ENCODE peak calls at places on chromosomes 2 and 18, in nine cellular contexts. D is sigmoid colon, E is spleen, K is breast epithelium, R is suprapubic skin, Q is H1, H is GM12891, X is stomach, A is K562. N is an unnamed sample.

GRCh38 chr2:108396845-108397244 is 19.1 kb downstream of the SULT1C4 start:
- DNase-seq in A (no peak), D (no peak), X (no peak), K (no peak), Q (no peak), E (no peak), R (no peak), H (no peak), N (no peak)

GRCh38 chr18:49725809-49726514 is 87.4 kb downstream of the ACAA2 start:
- DNase-seq in D (peak), E (no peak), Q (peak), H (no peak), K (no peak), X (no peak), A (peak), R (peak), N (no peak)

GRCh38 chr18:8260319-8260718 is 348.9 kb upstream of the RAB12 start:
- DNase-seq in A (no peak), E (no peak), X (no peak), R (no peak), H (no peak), D (no peak), Q (no peak), K (no peak), N (no peak)

GRCh38 chr2:44233450-44234128 is 41.7 kb upstream of the SLC3A1 start:
- DNase-seq in H (no peak), R (no peak), Q (no peak), E (no peak), X (no peak), A (no peak), K (no peak), D (no peak), N (no peak)

GRCh38 chr2:136238552-136239346 is 120.8 kb upstream of the CXCR4 start:
- DNase-seq in Q (no peak), E (no peak), R (no peak), X (no peak), H (no peak), D (no peak), A (no peak), K (no peak), N (no peak)

GRCh38 chr2:47179325-47179724 is 24.2 kb upstream of the STPG4 start:
- DNase-seq in D (no peak), E (no peak), K (no peak), H (no peak), R (no peak), A (no peak), Q (no peak), X (no peak), N (no peak)

GRCh38 chr2:157257312-157258252 is at the start of gene GALNT5:
- DNase-seq in A (peak), X (peak), Q (peak), R (no peak), D (no peak), H (no peak), K (no peak), E (no peak), N (peak)

GRCh38 chr2:213199871-213200270 is 48.5 kb upstream of the IKZF2 start:
- DNase-seq in R (no peak), K (no peak), D (no peak), X (no peak), A (no peak), E (no peak), Q (no peak), H (no peak), N (no peak)

GRCh38 chr2:37377187-37377532 is 32.7 kb downstream of the QPCT start:
- DNase-seq in K (no peak), X (no peak), D (no peak), E (no peak), A (no peak), H (no peak), Q (peak), R (no peak), N (peak)

GRCh38 chr18:3448845-3449701 is 899 bp upstream of the TGIF1 start:
- DNase-seq in A (peak), D (peak), H (peak), Q (peak), R (peak), X (peak), E (peak), K (peak), N (peak)

GRCh38 chr2:196949116-196949515 is 22.6 kb upstream of the PGAP1 start:
- DNase-seq in X (no peak), H (no peak), K (no peak), Q (no peak), D (no peak), A (no peak), E (no peak), R (no peak), N (no peak)

GRCh38 chr2:8312861-8313768 is 368.7 kb upstream of the ID2 start:
- DNase-seq in H (peak), D (no peak), E (no peak), X (no peak), K (no peak), R (no peak), Q (peak), A (peak), N (no peak)

GRCh38 chr18:56067216-56067611 is 479.2 kb upstream of the TCF4 start:
- DNase-seq in D (no peak), H (no peak), X (no peak), A (no peak), E (no peak), R (no peak), K (no peak), Q (no peak), N (no peak)

GRCh38 chr18:62448426-62448825 is 74.4 kb upstream of the ZCCHC2 start:
- DNase-seq in E (no peak), A (no peak), H (no peak), R (no peak), D (no peak), Q (no peak), X (no peak), K (no peak), N (no peak)

GRCh38 chr2:32377928-32378327 is 21.1 kb downstream of the BIRC6 start:
- DNase-seq in Q (no peak), D (no peak), K (no peak), X (no peak), R (no peak), E (no peak), H (no peak), A (no peak), N (no peak)

GRCh38 chr2:163343316-163343715 is 392.5 kb downstream of the FIGN start:
- DNase-seq in X (no peak), E (no peak), H (no peak), A (no peak), R (no peak), Q (no peak), D (no peak), K (no peak), N (no peak)

GRCh38 chr18:66013976-66014375 is 263.2 kb downstream of the CDH7 start:
- DNase-seq in X (no peak), Q (no peak), R (no peak), E (no peak), H (no peak), K (no peak), A (no peak), D (no peak), N (no peak)

GRCh38 chr2:9984217-9984739 is 32.8 kb downstream of the GRHL1 start:
- DNase-seq in H (peak), Q (no peak), D (no peak), K (no peak), A (peak), R (no peak), E (no peak), X (no peak), N (no peak)

GRCh38 chr2:232454630-232455029 is 1.3 kb upstream of the ALPI start:
- DNase-seq in X (no peak), Q (no peak), R (no peak), K (no peak), E (peak), A (no peak), D (peak), H (no peak), N (no peak)

GRCh38 chr2:61758991-61759390 is 94.9 kb downstream of the FAM161A start:
- DNase-seq in E (no peak), H (no peak), K (no peak), D (no peak), A (no peak), Q (no peak), X (no peak), R (no peak), N (no peak)

GRCh38 chr2:68909793-68910674 is 38.8 kb upstream of the BMP10 start:
- DNase-seq in R (peak), Q (peak), X (peak), K (peak), D (peak), A (peak), H (peak), E (peak), N (peak)

GRCh38 chr2:182242561-182242960 is 184.3 kb downstream of the PDE1A start:
- DNase-seq in X (no peak), D (no peak), R (no peak), E (no peak), H (no peak), Q (no peak), K (no peak), A (no peak), N (no peak)

GRCh38 chr2:121895723-121896571 is 140.5 kb downstream of the TSN start:
- DNase-seq in R (no peak), X (no peak), E (no peak), K (no peak), Q (no peak), A (peak), H (no peak), D (no peak), N (no peak)

GRCh38 chr2:31725444-31725843 is 144.7 kb upstream of the SRD5A2 start:
- DNase-seq in R (no peak), Q (no peak), D (no peak), X (no peak), K (no peak), A (no peak), E (no peak), H (no peak), N (no peak)

GRCh38 chr2:70978388-70979357 is at the start of gene ANKRD53:
- DNase-seq in A (no peak), K (peak), E (peak), D (peak), Q (peak), R (peak), H (peak), X (peak), N (peak)
- TF ChIP-seq POLR2A in A (no peak), K (no peak), E (no peak), D (no peak), Q (no peak), R (no peak), H (no peak), X (no peak), N (no peak)

DNA sequence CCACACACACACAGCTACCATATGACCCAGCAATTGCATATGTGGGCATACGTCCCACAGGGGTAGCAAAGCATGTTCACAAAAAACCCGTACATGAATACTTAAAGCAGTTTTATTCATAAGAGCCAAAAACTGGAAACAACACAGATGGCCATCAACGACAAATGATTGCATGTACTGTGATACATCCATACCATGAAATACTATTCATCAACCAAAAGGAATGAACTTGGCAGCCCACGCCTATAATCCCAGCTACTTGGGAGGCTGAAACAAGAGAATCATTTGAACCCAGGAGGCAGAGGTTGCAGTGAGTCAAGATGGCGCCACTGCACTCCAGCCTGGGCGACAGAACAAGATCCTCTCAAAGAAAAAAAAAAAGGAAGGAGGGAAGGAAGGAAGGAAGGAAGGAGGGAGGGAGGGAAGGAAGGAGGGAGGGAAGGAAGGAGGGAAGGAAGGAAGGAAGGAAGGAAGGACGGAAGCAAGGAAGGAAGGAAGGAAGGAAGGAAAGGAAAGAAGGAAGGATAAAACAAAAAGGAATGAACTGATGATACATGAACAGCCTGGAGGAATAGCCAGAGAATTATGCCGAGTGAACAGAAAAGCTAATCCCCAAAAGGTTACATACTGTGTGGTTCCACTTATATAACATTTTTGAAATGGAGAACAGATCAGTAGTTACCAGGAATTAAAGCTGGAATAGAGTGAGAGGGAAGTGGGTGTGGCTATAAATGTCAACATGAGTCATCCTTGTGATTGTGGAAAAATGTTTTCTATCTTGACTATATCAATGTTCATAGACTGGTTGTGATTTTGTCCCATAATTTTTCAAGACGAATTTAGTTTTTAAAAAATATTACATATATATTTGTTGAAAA is 19.6 kb upstream of the YPEL5 start:
- DNase-seq in Q (no peak), X (no peak), A (no peak), E (no peak), K (no peak), D (no peak), H (no peak), R (no peak), N (no peak)
- TF ChIP-seq POLR2AphosphoS5 in Q (no peak), X (no peak), A (no peak), E (no peak), K (no peak), D (no peak), H (no peak), R (no peak), N (no peak)

GRCh38 chr2:188292446-188293239 is 969 bp downstream of the GULP1 start:
- DNase-seq in A (peak), E (peak), R (peak), X (peak), K (peak), Q (peak), D (peak), H (no peak), N (peak)
- TF ChIP-seq POLR2A in A (peak), E (no peak), R (no peak), X (peak), K (peak), Q (peak), D (peak), H (no peak), N (peak)

GRCh38 chr2:216689397-216689796 is 6.0 kb downstream of the IGFBP5 start:
- DNase-seq in K (no peak), Q (no peak), A (no peak), R (peak), X (no peak), H (no peak), E (no peak), D (peak), N (no peak)
- TF ChIP-seq POLR2AphosphoS5 in K (no peak), Q (no peak), A (no peak), R (no peak), X (no peak), H (no peak), E (no peak), D (no peak), N (no peak)

GRCh38 chr2:60756097-60757087 is at the start of gene PAPOLG:
- DNase-seq in E (peak), Q (peak), R (peak), A (peak), D (peak), X (peak), K (peak), H (peak), N (peak)
- TF ChIP-seq POLR2A in E (peak), Q (peak), R (peak), A (peak), D (no peak), X (no peak), K (peak), H (peak), N (peak)

DNA sequence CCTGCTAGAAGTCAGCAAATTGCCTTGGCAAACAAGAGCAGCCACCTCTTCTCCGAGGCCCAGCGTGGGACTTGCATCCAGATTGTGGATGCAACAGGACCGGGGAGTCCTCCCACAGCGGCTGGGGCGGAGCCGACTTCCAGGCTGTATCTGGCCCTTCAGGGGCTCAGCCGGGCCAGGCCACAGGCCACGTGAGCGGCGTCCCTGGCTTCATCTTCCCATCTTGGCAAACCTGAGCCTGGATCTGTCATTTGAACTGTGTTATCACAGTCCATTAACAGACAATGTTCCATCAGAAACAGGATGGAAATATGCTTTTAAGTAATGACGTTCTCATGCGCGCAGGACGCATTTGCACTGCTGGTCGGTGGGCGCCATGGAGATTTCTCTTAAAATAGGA is 483.5 kb upstream of the SALL3 start:
- DNase-seq in K (no peak), E (no peak), Q (no peak), D (peak), H (no peak), R (no peak), X (no peak), A (no peak), N (peak)
- TF ChIP-seq POLR2AphosphoS5 in K (no peak), E (no peak), Q (no peak), D (no peak), H (no peak), R (no peak), X (no peak), A (no peak), N (no peak)